ENCODE peak calls at places on chromosomes 2 and 18, in six cellular contexts. L is GM12891, Z is SK-N-SH, W is HepG2, T is GM12878, U is H1. C is an unnamed sample.

GRCh38 chr2:110860620-110861019 is 128.2 kb downstream of the ACOXL start:
- DNase-seq in L (no peak), Z (no peak), W (no peak), T (no peak), U (no peak), C (no peak)

GRCh38 chr2:112257575-112257974 is 2.7 kb upstream of the ZC3H8 start:
- DNase-seq in L (no peak), Z (no peak), W (no peak), T (no peak), U (no peak), C (no peak)

GRCh38 chr2:89845532-89845931 is 1154.1 kb downstream of the RPIA start:
- DNase-seq in L (no peak), Z (no peak), W (no peak), T (no peak), U (no peak), C (no peak)

GRCh38 chr2:145323512-145323911 is 803.6 kb upstream of the ZEB2 start:
- DNase-seq in L (no peak), Z (no peak), W (no peak), T (no peak), U (no peak), C (no peak)

GRCh38 chr2:159200498-159200897 is 86.0 kb downstream of the WDSUB1 start:
- DNase-seq in L (no peak), Z (no peak), W (no peak), T (no peak), U (no peak), C (no peak)

GRCh38 chr2:106547104-106547503 is 59.9 kb downstream of the CD8B2 start:
- DNase-seq in L (no peak), Z (no peak), W (no peak), T (no peak), U (no peak), C (no peak)

GRCh38 chr2:173858297-173858731 is 106.9 kb downstream of the SP3 start:
- DNase-seq in L (peak; percentile 25), Z (no peak), W (no peak), T (peak; percentile 56), U (no peak), C (no peak)

GRCh38 chr2:37795938-37796337 is 124.5 kb upstream of the CDC42EP3 start:
- DNase-seq in L (no peak), Z (no peak), W (no peak), T (no peak), U (no peak), C (no peak)

GRCh38 chr18:58176915-58177717 is 133.1 kb downstream of the NEDD4L start:
- DNase-seq in L (no peak), Z (no peak), W (no peak), T (no peak), U (no peak), C (no peak)

GRCh38 chr2:9990735-9991134 is 39.2 kb downstream of the GRHL1 start:
- DNase-seq in L (no peak), Z (no peak), W (no peak), T (no peak), U (no peak), C (no peak)

GRCh38 chr18:31658670-31659573 is 25.5 kb downstream of the B4GALT6 start:
- DNase-seq in L (no peak), Z (no peak), W (no peak), T (peak; percentile 89), U (no peak), C (no peak)

GRCh38 chr2:88919087-88919738 is 227.7 kb downstream of the RPIA start:
- DNase-seq in L (no peak), Z (peak; percentile 19), W (peak; percentile 31), T (no peak), U (no peak), C (no peak)

GRCh38 chr2:216713691-216714411 is 18.5 kb upstream of the IGFBP5 start:
- DNase-seq in L (no peak), Z (no peak), W (no peak), T (no peak), U (no peak), C (no peak)

GRCh38 chr2:172437419-172438063 is 10.2 kb downstream of the ITGA6 start:
- DNase-seq in L (peak; percentile 15), Z (no peak), W (no peak), T (peak; percentile 16), U (no peak), C (no peak)

GRCh38 chr2:185127412-185127811 is 529.1 kb downstream of the ZNF804A start:
- DNase-seq in L (no peak), Z (no peak), W (no peak), T (no peak), U (no peak), C (no peak)

GRCh38 chr18:30971338-30971956 is 71.1 kb downstream of the DSC3 start:
- DNase-seq in L (no peak), Z (peak; percentile 14), W (peak; percentile 21), T (no peak), U (no peak), C (no peak)

GRCh38 chr18:54740146-54740844 is 88.0 kb upstream of the RAB27B start:
- DNase-seq in L (no peak), Z (no peak), W (no peak), T (no peak), U (no peak), C (no peak)

GRCh38 chr18:12121175-12122095 is 27.8 kb downstream of the ANKRD62 start:
- DNase-seq in L (no peak), Z (no peak), W (peak; percentile 16), T (no peak), U (no peak), C (no peak)

GRCh38 chr2:158034198-158034831 is 67.4 kb upstream of the UPP2 start:
- DNase-seq in L (peak; percentile 4), Z (peak; percentile 39), W (peak; percentile 74), T (no peak), U (no peak), C (no peak)

GRCh38 chr2:237254369-237254861 is 159.5 kb downstream of the COL6A3 start:
- DNase-seq in L (no peak), Z (no peak), W (no peak), T (no peak), U (no peak), C (no peak)

GRCh38 chr2:101766871-101767739 is 69.6 kb downstream of the MAP4K4 start:
- DNase-seq in L (no peak), Z (no peak), W (peak; percentile 97), T (no peak), U (no peak), C (no peak)

DNA sequence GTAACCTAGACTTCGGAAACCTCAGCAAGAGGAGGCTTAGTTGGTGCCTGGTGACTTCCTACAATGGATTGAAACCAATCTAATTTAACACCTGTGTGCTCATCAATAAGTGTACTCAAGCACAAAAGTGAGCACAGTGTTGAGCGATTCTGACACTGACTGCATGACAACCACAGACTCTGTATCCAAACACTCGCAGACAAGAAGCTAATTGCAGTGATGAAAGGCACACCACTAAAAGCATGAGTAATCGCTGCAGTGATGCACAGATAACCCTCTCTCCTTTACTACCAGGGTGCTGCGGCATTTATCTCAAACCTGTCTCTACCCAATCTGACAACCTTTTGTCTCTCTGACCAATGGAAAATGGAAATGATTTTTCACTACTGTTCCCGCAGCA is 168.1 kb downstream of the AFF3 start:
- DNase-seq in L (no peak), Z (peak; percentile 67), W (no peak), T (no peak), U (no peak), C (no peak)
- TF ChIP-seq TAF1 in L (no peak), Z (no peak), W (no peak), T (no peak), U (no peak), C (no peak)

DNA sequence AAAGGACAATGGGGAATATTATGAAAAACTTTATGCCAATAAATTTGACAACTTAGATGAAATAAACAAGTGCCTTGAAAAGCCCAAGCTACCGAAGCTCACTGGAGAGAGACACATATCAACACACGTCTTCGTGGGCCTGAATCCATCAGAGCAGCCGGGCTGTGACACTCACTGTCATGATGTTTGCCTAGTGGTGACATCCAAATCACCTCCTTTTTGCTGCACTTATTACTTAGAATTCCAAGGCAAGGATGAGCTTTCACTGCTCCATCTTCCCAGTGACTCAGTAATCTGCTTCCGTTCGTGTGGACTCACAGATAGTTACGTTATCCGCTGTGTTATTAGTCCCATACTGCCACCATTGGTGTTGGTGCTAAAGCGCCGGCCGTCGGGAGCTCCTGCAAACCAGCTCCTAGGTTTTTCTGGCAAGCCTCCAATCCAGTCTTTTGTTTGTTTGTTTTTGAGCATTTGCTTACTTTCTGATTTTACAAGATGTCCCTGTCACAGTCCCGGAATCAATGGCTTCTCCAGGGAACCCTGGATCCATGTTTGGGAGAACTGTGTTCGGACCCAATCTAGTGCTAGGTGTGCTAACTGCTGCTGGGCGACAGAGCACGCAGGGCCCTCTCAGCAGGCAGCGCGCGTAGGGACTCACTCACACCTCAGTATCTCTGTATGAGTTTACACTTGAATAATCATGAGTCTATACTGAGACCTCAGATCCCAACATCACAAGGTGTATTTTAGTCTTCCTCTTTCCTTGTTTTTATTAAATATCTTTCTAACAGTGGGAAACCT is 42.7 kb downstream of the HDAC4 start:
- DNase-seq in L (no peak), Z (no peak), W (no peak), T (no peak), U (no peak), C (no peak)
- TF ChIP-seq POLR2AphosphoS5 in L (no peak), Z (no peak), W (no peak), T (no peak), U (no peak), C (no peak)

DNA sequence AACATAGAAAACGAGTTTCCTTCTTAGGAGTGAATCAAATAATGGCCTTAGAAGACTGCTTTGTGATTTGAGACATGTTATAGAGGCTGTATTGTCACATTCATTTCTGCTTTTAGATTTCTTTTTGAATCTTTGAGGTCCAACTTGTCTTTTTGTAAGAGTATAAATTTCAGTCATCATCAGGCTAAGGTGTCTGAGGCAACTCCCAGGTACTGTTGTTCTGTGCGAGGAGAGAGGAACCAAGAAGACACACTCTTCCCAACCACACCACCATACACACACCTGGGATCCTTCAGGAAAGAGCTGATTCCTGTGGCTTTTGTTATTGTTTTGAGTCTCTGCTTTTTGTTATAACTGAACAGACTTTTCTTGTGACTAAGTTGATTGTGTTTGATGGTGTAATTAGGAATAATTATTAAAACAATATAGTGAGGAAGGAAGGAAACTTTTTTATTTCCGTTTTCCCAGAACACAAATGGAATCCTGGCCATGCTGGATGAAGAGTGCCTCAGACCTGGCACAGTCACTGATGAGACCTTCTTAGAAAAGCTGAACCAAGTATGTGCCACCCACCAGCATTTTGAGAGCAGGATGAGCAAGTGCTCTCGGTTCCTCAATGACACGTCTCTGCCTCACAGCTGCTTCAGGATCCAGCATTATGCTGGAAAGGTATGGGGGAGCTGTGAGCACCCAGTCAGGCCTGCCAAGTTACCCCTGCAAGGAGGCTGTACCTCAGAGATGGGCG is 140.4 kb downstream of the MYO1B start:
- DNase-seq in L (no peak), Z (no peak), W (no peak), T (no peak), U (no peak), C (no peak)
- TF ChIP-seq TAF1 in L (no peak), Z (no peak), W (no peak), T (no peak), U (no peak), C (no peak)

DNA sequence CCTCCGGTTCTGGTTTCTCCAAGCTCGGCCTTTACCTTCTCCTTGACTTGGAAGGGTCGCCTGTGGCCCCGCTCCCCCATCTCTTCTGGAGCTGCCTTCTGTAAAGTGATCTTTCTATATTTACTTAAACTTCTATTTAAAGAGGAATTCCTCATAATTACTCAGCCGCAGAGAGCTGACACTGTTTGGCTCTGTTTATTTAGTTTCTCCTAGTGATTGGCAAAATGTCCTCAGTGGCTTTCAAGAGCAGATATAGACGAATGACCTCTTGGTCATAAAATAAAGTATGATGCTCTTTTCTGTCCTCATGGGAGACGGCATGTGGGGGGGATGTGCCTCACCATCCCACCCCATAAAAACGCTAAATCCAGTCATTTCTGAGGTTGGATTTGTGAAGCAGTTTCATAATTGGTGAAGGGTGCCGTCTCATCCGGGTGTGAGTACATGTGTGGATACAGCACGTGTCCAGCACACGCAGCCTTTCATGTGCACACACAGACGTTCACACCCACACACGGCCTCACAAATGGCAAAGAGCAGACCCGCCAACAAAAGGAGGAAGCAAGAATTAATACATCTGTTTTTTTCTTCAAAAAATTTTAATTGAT is 43.4 kb upstream of the SMAD7 start:
- DNase-seq in L (no peak), Z (no peak), W (peak; percentile 48), T (no peak), U (no peak), C (no peak)
- TF ChIP-seq POLR2AphosphoS5 in L (no peak), Z (no peak), W (no peak), T (no peak), U (no peak), C (no peak)

C was measured in GM12892.